ENCODE peak calls at places on chromosome 1, in eight cellular contexts. H is T-helper 1 cell; I is activated CD4-positive, alpha-beta T cell treated with anti-CD3 and anti-CD28 coated beads for 48 hours; K is breast epithelium; P is ELR; A is AML-193; U is hypothalamus; C is stimulated activated CD8-positive, alpha-beta memory T cell treated with anti-CD3 and anti-CD28 coated beads, Interleukin-2, amount 100 ng/mL, for 1 hour. E is an unnamed sample.

GRCh38 chr1:202658766-202659165 is 51.5 kb downstream of the SYT2 start:
- DNase-seq in I (no peak), U (no peak), H (no peak), P (no peak), A (no peak), C (no peak), K (no peak), E (no peak)

GRCh38 chr1:170545476-170545875 is 13.5 kb downstream of the GORAB start:
- DNase-seq in H (no peak), A (no peak), P (peak), I (no peak), K (no peak), U (no peak), C (no peak), E (no peak)

GRCh38 chr1:19087737-19088594 is 122.1 kb downstream of the UBR4 start:
- DNase-seq in K (no peak), H (no peak), C (no peak), I (peak), U (no peak), P (no peak), A (no peak), E (no peak)

GRCh38 chr1:7560128-7560527 is 211.0 kb upstream of the VAMP3 start:
- DNase-seq in H (no peak), A (no peak), P (no peak), I (no peak), K (no peak), U (no peak), C (no peak), E (peak)

GRCh38 chr1:67755619-67756018 is 70.6 kb downstream of the GADD45A start:
- DNase-seq in K (no peak), U (no peak), A (no peak), C (no peak), P (no peak), I (no peak), H (no peak), E (no peak)

GRCh38 chr1:68442822-68443556 is 6.8 kb downstream of the RPE65 start:
- DNase-seq in H (peak), A (peak), I (peak), C (no peak), K (no peak), U (peak), P (peak), E (no peak)

GRCh38 chr1:89719502-89720306 is 86.8 kb downstream of the LRRC8C start:
- DNase-seq in H (peak), K (no peak), U (no peak), C (no peak), P (peak), A (peak), I (no peak), E (no peak)

GRCh38 chr1:95534985-95535384 is 301.0 kb downstream of the RWDD3 start:
- DNase-seq in I (no peak), U (no peak), C (no peak), P (no peak), H (no peak), K (peak), A (no peak), E (no peak)

GRCh38 chr1:47921935-47922415 is 75.2 kb downstream of the TRABD2B start:
- DNase-seq in K (no peak), C (no peak), P (no peak), H (no peak), U (no peak), I (no peak), A (no peak), E (no peak)

GRCh38 chr1:235181561-235182245 is 20.7 kb upstream of the RBM34 start:
- DNase-seq in K (no peak), A (no peak), C (no peak), P (no peak), H (no peak), I (no peak), U (no peak), E (no peak)

GRCh38 chr1:2214541-2215241 is 13.4 kb upstream of the SKI start:
- DNase-seq in U (peak), A (no peak), C (no peak), H (no peak), K (no peak), I (no peak), P (no peak), E (peak)

GRCh38 chr1:107344268-107344667 is 203.4 kb downstream of the NTNG1 start:
- DNase-seq in I (no peak), H (no peak), U (no peak), A (no peak), P (no peak), C (no peak), K (no peak), E (no peak)

GRCh38 chr1:40796939-40797667 is 13.5 kb downstream of the KCNQ4 start:
- DNase-seq in K (no peak), U (peak), A (no peak), I (no peak), C (no peak), H (peak), P (no peak), E (peak)

GRCh38 chr1:41976671-41977070 is 57.9 kb upstream of the HIVEP3 start:
- DNase-seq in C (no peak), I (no peak), A (no peak), H (no peak), P (no peak), K (no peak), U (no peak), E (no peak)

GRCh38 chr1:204634260-204634910 is 51.2 kb downstream of the LRRN2 start:
- DNase-seq in U (no peak), A (no peak), K (no peak), I (no peak), P (no peak), H (no peak), C (no peak), E (no peak)

GRCh38 chr1:248065604-248066003 is 19.0 kb downstream of the OR2L3 start:
- DNase-seq in I (no peak), K (no peak), C (no peak), H (no peak), U (no peak), P (no peak), A (no peak), E (no peak)

GRCh38 chr1:203644661-203645510 is 18.3 kb downstream of the ATP2B4 start:
- DNase-seq in I (no peak), U (no peak), H (no peak), P (peak), K (no peak), A (no peak), C (no peak), E (no peak)

GRCh38 chr1:246338098-246338497 is 169.0 kb downstream of the SMYD3 start:
- DNase-seq in K (no peak), I (no peak), A (no peak), C (no peak), H (no peak), U (no peak), P (no peak), E (no peak)

GRCh38 chr1:10724052-10724494 is 72.4 kb downstream of the CASZ1 start:
- DNase-seq in K (peak), A (no peak), I (no peak), P (peak), C (no peak), U (no peak), H (no peak), E (peak)

GRCh38 chr1:172429324-172430127 is 9.0 kb downstream of the C1orf105 start:
- DNase-seq in A (peak), P (peak), H (peak), U (peak), I (peak), K (no peak), C (no peak), E (no peak)

GRCh38 chr1:205186191-205186590 is 25.3 kb downstream of the DSTYK start:
- DNase-seq in H (peak), I (no peak), U (no peak), P (no peak), K (no peak), A (no peak), C (no peak), E (no peak)

GRCh38 chr1:169906938-169907337 is 13.2 kb upstream of the SCYL3 start:
- DNase-seq in P (no peak), I (no peak), A (no peak), U (no peak), K (no peak), H (no peak), C (no peak), E (no peak)

GRCh38 chr1:55172272-55172671 is 42.9 kb downstream of the USP24 start:
- DNase-seq in C (no peak), P (no peak), H (no peak), U (no peak), I (no peak), K (no peak), A (no peak), E (no peak)

GRCh38 chr1:167424038-167424619 is 94.2 kb downstream of the CD247 start:
- DNase-seq in H (no peak), A (no peak), U (no peak), I (no peak), C (no peak), K (no peak), P (no peak), E (no peak)

GRCh38 chr1:167095368-167095767 is 1.5 kb downstream of the STYXL2 start:
- DNase-seq in H (no peak), I (no peak), P (peak), K (peak), A (no peak), C (no peak), U (no peak), E (no peak)

GRCh38 chr1:36172983-36173382 is 17.0 kb downstream of the MAP7D1 start:
- DNase-seq in C (no peak), K (no peak), A (no peak), U (no peak), I (no peak), P (peak), H (no peak), E (no peak)

GRCh38 chr1:111569913-111570312 is 49.7 kb upstream of the RAP1A start:
- DNase-seq in U (no peak), C (no peak), P (no peak), A (no peak), K (no peak), H (no peak), I (no peak), E (no peak)

GRCh38 chr1:85133565-85134159 is 67.2 kb downstream of the SYDE2 start:
- DNase-seq in C (no peak), K (no peak), I (no peak), H (no peak), P (no peak), U (no peak), A (no peak), E (no peak)

GRCh38 chr1:88998716-88999115 is 6.3 kb upstream of the KYAT3 start:
- DNase-seq in I (no peak), C (no peak), K (no peak), A (peak), U (no peak), H (peak), P (peak), E (no peak)